ENCODE peak calls at places on chromosome 3, in five cellular contexts. B is K562, T is HepG2, X is GM12878, I is SK-N-SH. F is an unnamed sample.

GRCh38 chr3:154398084-154398967 is 31.7 kb downstream of the GPR149 start:
- DNase-seq in B (no peak), T (no peak), X (peak), I (no peak), F (no peak)

GRCh38 chr3:149473314-149473990 is 1.0 kb upstream of the TM4SF4 start:
- DNase-seq in B (no peak), T (no peak), X (no peak), I (no peak), F (no peak)

GRCh38 chr3:134083626-134084229 is 54.0 kb upstream of the SLCO2A1 start:
- DNase-seq in B (no peak), T (no peak), X (no peak), I (no peak), F (no peak)

GRCh38 chr3:51622868-51623267 is 48.2 kb upstream of the TEX264 start:
- DNase-seq in B (no peak), T (no peak), X (no peak), I (peak), F (no peak)

GRCh38 chr3:168961271-168961670 is 702.2 kb downstream of the MECOM start:
- DNase-seq in B (no peak), T (no peak), X (no peak), I (no peak), F (no peak)

GRCh38 chr3:98612996-98613517 is 19.6 kb upstream of the CPOX start:
- DNase-seq in B (no peak), T (no peak), X (peak), I (no peak), F (no peak)

GRCh38 chr3:15923640-15924405 is 126.0 kb upstream of the ANKRD28 start:
- DNase-seq in B (peak), T (no peak), X (no peak), I (no peak), F (no peak)

GRCh38 chr3:134326760-134327593 is 47.3 kb downstream of the AMOTL2 start:
- DNase-seq in B (no peak), T (peak), X (no peak), I (no peak), F (no peak)

GRCh38 chr3:190229632-190230424 is 92.4 kb downstream of the CLDN1 start:
- DNase-seq in B (no peak), T (peak), X (no peak), I (no peak), F (no peak)

GRCh38 chr3:180977498-180977897 is 12.0 kb downstream of the DNAJC19 start:
- DNase-seq in B (no peak), T (no peak), X (no peak), I (no peak), F (no peak)

GRCh38 chr3:100245932-100246331 is 14.9 kb upstream of the TBC1D23 start:
- DNase-seq in B (no peak), T (no peak), X (no peak), I (no peak), F (no peak)

GRCh38 chr3:155316450-155316849 is 23.0 kb upstream of the STRIT1 start:
- DNase-seq in B (no peak), T (no peak), X (no peak), I (no peak), F (no peak)

GRCh38 chr3:57556459-57557087 is 499 bp downstream of the PDE12 start:
- DNase-seq in B (peak), T (no peak), X (no peak), I (no peak), F (peak)

GRCh38 chr3:117927831-117928230 is 1106.8 kb downstream of the IGSF11 start:
- DNase-seq in B (no peak), T (no peak), X (no peak), I (no peak), F (no peak)

GRCh38 chr3:77539677-77540076 is 499.8 kb downstream of the ROBO2 start:
- DNase-seq in B (no peak), T (peak), X (no peak), I (no peak), F (no peak)

GRCh38 chr3:119809249-119810017 is 27.5 kb downstream of the NR1I2 start:
- DNase-seq in B (no peak), T (no peak), X (no peak), I (no peak), F (peak)

GRCh38 chr3:46146021-46146420 is 62.1 kb downstream of the CCR1 start:
- DNase-seq in B (no peak), T (no peak), X (no peak), I (no peak), F (no peak)

GRCh38 chr3:52860424-52860768 is 25.6 kb upstream of the MUSTN1 start:
- DNase-seq in B (no peak), T (no peak), X (no peak), I (no peak), F (no peak)

GRCh38 chr3:67654832-67655152 is 380 bp upstream of the SUCLG2 start:
- DNase-seq in B (no peak), T (no peak), X (no peak), I (no peak), F (no peak)

GRCh38 chr3:190076601-190077444 is 43.9 kb downstream of the P3H2 start:
- DNase-seq in B (no peak), T (peak), X (no peak), I (no peak), F (no peak)

GRCh38 chr3:62229908-62230307 is 143.4 kb downstream of the FEZF2 start:
- DNase-seq in B (peak), T (no peak), X (no peak), I (peak), F (no peak)

GRCh38 chr3:110352841-110353595 is 718.6 kb upstream of the NECTIN3 start:
- DNase-seq in B (no peak), T (no peak), X (no peak), I (no peak), F (no peak)

GRCh38 chr3:88058322-88058592 is 548 bp downstream of the CGGBP1 start:
- DNase-seq in B (no peak), T (peak), X (no peak), I (no peak), F (no peak)

GRCh38 chr3:116524455-116524854 is 79.2 kb upstream of the LSAMP start:
- DNase-seq in B (no peak), T (no peak), X (no peak), I (no peak), F (no peak)

GRCh38 chr3:108089544-108089943 is 1.3 kb downstream of the CD47 start:
- DNase-seq in B (no peak), T (no peak), X (no peak), I (no peak), F (no peak)

GRCh38 chr3:154427685-154428291 is 2.2 kb downstream of the GPR149 start:
- DNase-seq in B (no peak), T (no peak), X (no peak), I (peak), F (no peak)

GRCh38 chr3:178950676-178951075 is 120.9 kb downstream of the ZMAT3 start:
- DNase-seq in B (no peak), T (no peak), X (no peak), I (no peak), F (no peak)

GRCh38 chr3:12288466-12289129 is at the start of gene PPARG:
- DNase-seq in B (no peak), T (peak), X (no peak), I (peak), F (peak)
- TF ChIP-seq TAF1 in B (no peak), T (peak), X (no peak), I (no peak), F (no peak)

DNA sequence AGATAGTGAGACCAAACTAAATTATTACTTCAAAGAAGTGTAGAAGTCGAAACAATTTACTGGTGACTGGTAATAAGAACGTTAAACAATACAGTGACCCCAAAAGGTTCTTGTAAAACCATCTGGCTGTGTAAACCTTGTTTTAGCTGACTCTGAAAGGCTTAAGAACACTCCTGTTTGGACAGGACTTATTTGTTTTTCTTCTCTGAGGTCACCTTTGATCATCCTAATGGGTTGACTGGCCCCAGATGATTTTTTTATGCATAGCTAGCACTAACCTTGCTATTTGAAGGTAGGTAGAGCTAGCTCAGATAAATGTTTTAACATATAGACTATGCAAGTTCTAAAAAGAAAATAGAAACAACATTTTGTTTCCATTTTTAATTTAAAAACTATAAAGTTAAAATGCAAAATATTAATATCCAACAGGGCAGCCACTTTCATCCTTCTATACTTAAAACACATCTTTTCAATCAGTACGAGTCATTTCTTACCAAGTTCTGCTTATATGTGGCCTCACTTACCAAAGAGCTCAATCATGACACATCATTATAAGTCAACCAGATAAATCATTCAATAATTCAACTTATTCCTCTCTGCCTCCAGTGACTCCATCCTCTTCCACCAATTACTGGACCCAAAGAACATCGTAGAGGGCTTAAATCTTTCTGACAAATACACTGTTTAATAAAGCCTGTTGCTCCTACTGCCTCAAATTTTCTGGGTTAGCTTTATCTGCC is 158.8 kb downstream of the SSR3 start:
- DNase-seq in B (no peak), T (peak), X (no peak), I (no peak), F (no peak)
- TF ChIP-seq TAF1 in B (no peak), T (no peak), X (no peak), I (no peak), F (no peak)

GRCh38 chr3:127831723-127832172 is 9.4 kb upstream of the MGLL start:
- DNase-seq in B (peak), T (no peak), X (no peak), I (peak), F (no peak)
- TF ChIP-seq TAF1 in B (no peak), T (no peak), X (no peak), I (no peak), F (no peak)

DNA sequence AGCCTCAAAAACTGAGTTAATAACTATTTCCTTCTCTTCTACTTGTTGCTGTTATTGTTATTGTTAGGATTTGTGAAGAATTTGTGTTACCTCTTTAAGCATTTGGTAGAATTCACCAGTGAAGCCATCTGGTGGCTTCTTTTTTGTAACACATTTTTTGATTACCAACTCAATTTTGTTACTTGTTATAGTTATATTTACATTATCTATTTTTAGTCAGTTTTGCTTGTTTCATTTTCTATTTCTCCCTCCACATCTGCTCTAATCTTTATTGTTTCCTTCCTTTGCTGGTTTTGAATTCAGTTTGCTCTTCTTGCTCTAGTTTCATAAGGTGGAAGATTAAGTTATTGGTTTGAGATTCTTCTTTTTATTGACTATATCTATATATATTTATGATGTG is 3.7 kb upstream of the SLC9C1 start:
- DNase-seq in B (no peak), T (no peak), X (no peak), I (no peak), F (no peak)
- TF ChIP-seq TAF1 in B (no peak), T (no peak), X (no peak), I (no peak), F (no peak)

DNA sequence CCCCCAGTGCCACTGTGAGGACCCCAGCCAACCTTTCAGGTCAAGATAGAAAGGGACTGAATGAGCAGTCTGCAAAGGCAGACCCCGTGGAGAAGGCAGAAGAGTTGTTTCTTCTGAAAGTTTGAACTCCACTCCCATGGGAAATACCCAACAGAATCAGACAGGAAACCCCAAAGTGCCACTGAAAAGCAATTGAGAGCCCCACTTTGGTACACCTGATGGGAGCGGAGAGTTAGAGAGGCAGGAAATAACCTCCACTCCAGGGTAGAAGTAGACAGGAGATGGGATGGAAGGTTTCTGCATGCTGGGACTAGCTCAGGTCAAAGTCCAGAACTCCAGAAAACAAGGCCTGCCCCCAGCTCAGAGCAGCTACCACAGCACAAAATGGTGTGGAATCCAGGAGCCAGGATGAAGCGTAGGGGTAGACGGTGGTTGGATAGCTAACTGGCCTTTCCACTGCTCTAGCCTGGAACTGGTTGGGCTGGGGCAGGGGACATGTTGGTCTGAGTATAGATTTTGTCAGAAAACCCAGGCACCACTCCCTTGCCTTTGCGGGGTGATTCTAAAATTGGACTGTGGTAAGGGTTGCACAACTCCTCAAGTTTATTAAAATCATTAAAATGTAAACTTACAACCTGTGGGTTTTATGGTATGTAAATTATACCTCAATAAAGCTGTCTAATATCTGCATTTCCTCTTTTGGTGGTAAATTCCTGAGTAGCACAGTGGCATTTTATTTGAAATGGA is 1.9 kb upstream of the RAB43 start:
- DNase-seq in B (no peak), T (peak), X (no peak), I (no peak), F (no peak)
- TF ChIP-seq TAF1 in B (no peak), T (peak), X (no peak), I (no peak), F (no peak)

GRCh38 chr3:94301346-94301745 is 238.5 kb downstream of the NSUN3 start:
- DNase-seq in B (no peak), T (no peak), X (no peak), I (no peak), F (no peak)

GRCh38 chr3:94303266-94303665 is 240.4 kb downstream of the NSUN3 start:
- DNase-seq in B (no peak), T (no peak), X (no peak), I (no peak), F (no peak)

GRCh38 chr3:94305835-94306685 is 243.2 kb downstream of the NSUN3 start:
- DNase-seq in B (no peak), T (peak), X (no peak), I (no peak), F (no peak)

GRCh38 chr3:94304953-94305352 is 242.1 kb downstream of the NSUN3 start:
- DNase-seq in B (no peak), T (no peak), X (no peak), I (no peak), F (no peak)

GRCh38 chr3:94303897-94304296 is 241.0 kb downstream of the NSUN3 start:
- DNase-seq in B (no peak), T (no peak), X (no peak), I (no peak), F (no peak)
- TF ChIP-seq TAF1 in B (no peak), T (no peak), X (no peak), I (no peak), F (no peak)

GRCh38 chr3:141243295-141243707 is 11.7 kb downstream of the PXYLP1 start:
- DNase-seq in B (peak), T (no peak), X (no peak), I (no peak), F (no peak)
- TF ChIP-seq TAF1 in B (no peak), T (no peak), X (no peak), I (no peak), F (no peak)

DNA sequence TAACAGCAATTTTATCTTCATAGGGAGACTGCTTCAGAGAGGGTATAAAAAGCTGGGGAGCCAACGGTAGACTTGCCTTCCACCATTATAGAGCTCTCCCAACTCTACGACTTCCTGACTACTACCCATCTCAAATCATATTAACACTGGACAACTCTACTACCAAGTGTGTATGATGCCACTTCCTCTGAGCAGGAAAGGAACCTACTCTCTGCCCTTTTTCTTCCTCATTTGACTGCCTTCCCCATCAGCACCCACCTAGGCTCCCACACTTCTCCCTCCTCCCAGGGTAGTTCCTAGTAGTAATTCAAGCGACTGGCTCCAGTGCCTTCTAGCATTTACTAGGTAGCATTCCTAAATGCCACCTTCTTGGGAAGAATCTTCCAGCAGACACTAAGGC is 24.5 kb upstream of the TBL1XR1 start:
- DNase-seq in B (no peak), T (no peak), X (no peak), I (no peak), F (no peak)
- TF ChIP-seq TAF1 in B (no peak), T (no peak), X (no peak), I (no peak), F (no peak)

DNA sequence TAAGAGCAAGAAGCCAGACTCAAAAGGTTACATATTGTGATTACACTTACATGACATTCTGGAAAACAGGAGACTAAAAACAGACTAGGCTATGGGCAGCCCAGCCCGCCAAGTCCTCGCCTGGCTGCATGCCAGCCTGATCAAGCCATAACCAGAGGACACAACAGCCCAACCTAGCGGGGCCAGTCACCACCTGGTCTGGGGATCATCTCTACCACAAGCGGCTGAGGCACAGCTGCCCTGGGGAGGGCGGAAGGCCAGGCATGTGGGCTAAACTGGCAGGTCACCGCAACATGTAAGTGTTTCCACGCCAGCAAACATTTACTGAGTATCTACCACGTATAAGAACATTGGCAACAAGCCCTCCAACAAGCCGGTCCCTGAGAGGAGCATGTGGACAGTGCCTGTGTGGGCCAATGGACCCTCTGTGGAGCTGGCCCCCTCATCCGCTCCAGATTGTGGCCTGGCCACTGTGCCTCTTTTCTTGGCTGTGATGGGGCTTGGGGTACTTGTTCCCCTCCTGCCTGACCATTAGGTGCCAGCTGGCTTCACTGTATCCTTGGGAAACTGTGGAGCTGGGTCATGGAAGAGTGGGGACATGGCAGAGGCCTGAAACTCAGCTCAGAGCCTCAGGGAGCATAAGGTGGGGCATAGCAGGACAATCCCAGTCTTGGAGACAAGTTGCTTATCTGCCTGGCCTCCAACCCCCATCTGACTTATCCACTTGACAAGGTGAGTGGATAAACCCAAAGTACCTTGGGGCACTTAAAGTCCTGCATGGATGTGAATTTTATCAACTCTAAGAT is 9.0 kb downstream of the UBXN7 start:
- DNase-seq in B (no peak), T (no peak), X (no peak), I (peak), F (no peak)
- TF ChIP-seq TAF1 in B (no peak), T (no peak), X (no peak), I (no peak), F (no peak)

GRCh38 chr3:41580274-41580959 is 381.1 kb downstream of the CTNNB1 start:
- DNase-seq in B (no peak), T (no peak), X (no peak), I (peak), F (no peak)
- TF ChIP-seq TAF1 in B (no peak), T (no peak), X (no peak), I (no peak), F (no peak)